ENCODE peak calls at places on chromosomes 5 and 9, in seven cellular contexts. E is bronchial epithelial cell, Z is mammary epithelial cell, K is esophagus muscularis mucosa, O is fibroblast of mammary gland, D is WERI-Rb-1, S is adrenal gland. L is an unnamed sample.
A peak's percentile ranks its signal among the peaks of the same experiment; 100 is the strongest.

GRCh38 chr5:113935453-113935852 is 422.0 kb downstream of the YTHDC2 start:
- DNase-seq in D (no peak), S (no peak), E (no peak), K (no peak), Z (no peak), O (no peak), L (no peak)

GRCh38 chr5:53423724-53424123 is 56.7 kb upstream of the FST start:
- DNase-seq in O (peak; percentile 86), D (no peak), E (peak; percentile 29), Z (peak; percentile 55), S (no peak), K (no peak), L (no peak)

GRCh38 chr9:117178596-117179111 is 236.2 kb downstream of the ASTN2 start:
- DNase-seq in E (peak; percentile 23), O (no peak), Z (no peak), K (no peak), D (peak; percentile 78), S (peak; percentile 64), L (no peak)

GRCh38 chr9:26165426-26165825 is 487.2 kb upstream of the TUSC1 start:
- DNase-seq in K (no peak), O (no peak), S (no peak), Z (no peak), E (no peak), D (no peak), L (no peak)

GRCh38 chr5:128271859-128272446 is 188.4 kb downstream of the SLC12A2 start:
- DNase-seq in K (no peak), E (peak; percentile 89), O (peak; percentile 86), D (no peak), S (no peak), Z (peak; percentile 69), L (peak; percentile 71)

GRCh38 chr9:122900791-122901190 is 4.4 kb downstream of the RC3H2 start:
- DNase-seq in O (peak; percentile 47), D (no peak), S (no peak), Z (no peak), K (no peak), E (peak; percentile 46), L (peak; percentile 23)

GRCh38 chr5:76716456-76717157 is 681 bp downstream of the F2R start:
- DNase-seq in E (no peak), S (no peak), O (no peak), D (peak; percentile 71), Z (no peak), K (no peak), L (no peak)

GRCh38 chr5:159091596-159091995 is 8.1 kb downstream of the EBF1 start:
- DNase-seq in O (no peak), K (no peak), S (no peak), Z (no peak), E (no peak), D (no peak), L (no peak)

GRCh38 chr5:16492398-16493175 is 27.0 kb upstream of the ZNF622 start:
- DNase-seq in S (no peak), K (no peak), O (peak; percentile 81), Z (peak; percentile 93), E (peak; percentile 95), D (peak; percentile 59), L (peak; percentile 86)

GRCh38 chr9:96217756-96218693 is 84.0 kb downstream of the HSD17B3 start:
- DNase-seq in O (peak; percentile 59), S (peak; percentile 80), E (peak; percentile 12), K (no peak), D (peak; percentile 76), Z (peak; percentile 42), L (peak; percentile 46)

GRCh38 chr9:15509931-15510788 is 610 bp downstream of the PSIP1 start:
- DNase-seq in E (no peak), Z (no peak), K (no peak), S (no peak), O (peak; percentile 11), D (peak; percentile 76), L (no peak)

GRCh38 chr9:16870606-16871357 is at the start of gene BNC2:
- DNase-seq in E (no peak), S (no peak), K (no peak), O (peak; percentile 50), Z (no peak), D (peak; percentile 53), L (no peak)

GRCh38 chr5:37071901-37072581 is 177.1 kb downstream of the CPLANE1 start:
- DNase-seq in K (no peak), D (no peak), Z (peak; percentile 72), E (peak; percentile 48), S (no peak), O (peak; percentile 40), L (peak; percentile 18)

GRCh38 chr5:11048760-11049159 is 287.7 kb upstream of the DAP start:
- DNase-seq in O (no peak), D (peak; percentile 59), E (no peak), K (peak; percentile 55), S (no peak), Z (no peak), L (no peak)

GRCh38 chr5:34031117-34031516 is 11.9 kb downstream of the C1QTNF3 start:
- DNase-seq in Z (no peak), K (no peak), E (no peak), D (no peak), O (no peak), S (no peak), L (no peak)

GRCh38 chr5:31569065-31569464 is 37.0 kb downstream of the C5orf22 start:
- DNase-seq in K (no peak), Z (no peak), E (no peak), O (no peak), D (no peak), S (no peak), L (no peak)

GRCh38 chr9:82260691-82261090 is 272.1 kb downstream of the SPATA31D1 start:
- DNase-seq in Z (no peak), K (no peak), E (no peak), D (no peak), O (no peak), S (no peak), L (no peak)

GRCh38 chr5:135596788-135597187 is 18.0 kb upstream of the CXCL14 start:
- DNase-seq in S (peak; percentile 7), O (no peak), E (no peak), Z (no peak), D (no peak), K (peak; percentile 53), L (no peak)

GRCh38 chr5:110644357-110644756 is 82.1 kb downstream of the TMEM232 start:
- DNase-seq in S (no peak), K (no peak), O (no peak), Z (no peak), E (no peak), D (no peak), L (no peak)

GRCh38 chr5:10932426-10932825 is 171.4 kb upstream of the DAP start:
- DNase-seq in D (no peak), O (no peak), S (no peak), Z (peak; percentile 23), K (peak; percentile 66), E (no peak), L (no peak)

GRCh38 chr5:118451697-118452247 is 536.6 kb downstream of the DTWD2 start:
- DNase-seq in O (no peak), K (no peak), E (no peak), Z (no peak), S (no peak), D (no peak), L (no peak)

GRCh38 chr9:35842020-35842745 is 13.2 kb downstream of the TMEM8B start:
- DNase-seq in S (no peak), E (no peak), K (no peak), Z (no peak), D (no peak), O (peak; percentile 69), L (no peak)

GRCh38 chr9:35842795-35843194 is 13.8 kb downstream of the TMEM8B start:
- DNase-seq in E (no peak), O (no peak), D (no peak), Z (no peak), S (no peak), K (no peak), L (no peak)

GRCh38 chr9:35847786-35848185 is 18.8 kb downstream of the TMEM8B start:
- DNase-seq in K (no peak), Z (no peak), D (no peak), S (no peak), E (no peak), O (peak; percentile 28), L (no peak)

GRCh38 chr9:35844628-35845301 is 15.7 kb downstream of the TMEM8B start:
- DNase-seq in Z (peak; percentile 83), E (peak; percentile 90), S (peak; percentile 75), K (no peak), D (no peak), O (peak; percentile 96), L (peak; percentile 90)

GRCh38 chr9:35845824-35846771 is 17.1 kb downstream of the TMEM8B start:
- DNase-seq in O (no peak), Z (no peak), D (no peak), S (peak; percentile 73), K (no peak), E (no peak), L (no peak)
- H3K4me3 ChIP-seq in O (no peak overlapping the region), Z (no peak overlapping the region), D (no peak overlapping the region), S (no peak overlapping the region), K (peak overlapping the region; percentile 10), E (no peak overlapping the region), L (no peak overlapping the region)

GRCh38 chr5:149200355-149200754 is 59.1 kb downstream of the ABLIM3 start:
- DNase-seq in Z (no peak), E (no peak), D (no peak), S (no peak), O (no peak), K (no peak), L (no peak)
- TF ChIP-seq CTCF in Z (no peak), E (no peak), D (no peak), S (no peak), O (no peak), K (no peak), L (no peak)

GRCh38 chr5:95439801-95440493 is 48.8 kb downstream of the FAM81B start:
- DNase-seq in O (no peak), D (no peak), Z (no peak), K (no peak), S (no peak), E (no peak), L (no peak)
- H3K4me3 ChIP-seq in O (no peak overlapping the region), D (no peak overlapping the region), Z (no peak overlapping the region), K (no peak overlapping the region), S (no peak overlapping the region), E (no peak overlapping the region), L (no peak overlapping the region)

GRCh38 chr9:131695366-131696162 is 44.3 kb downstream of the RAPGEF1 start:
- DNase-seq in K (no peak), Z (no peak), D (no peak), O (no peak), S (no peak), E (no peak), L (no peak)

GRCh38 chr9:131697908-131698714 is 41.8 kb downstream of the RAPGEF1 start:
- DNase-seq in O (no peak), S (peak; percentile 51), E (no peak), D (no peak), Z (no peak), K (no peak), L (no peak)

GRCh38 chr9:131698715-131699053 is 41.2 kb downstream of the RAPGEF1 start:
- DNase-seq in D (no peak), K (no peak), E (no peak), Z (no peak), S (no peak), O (no peak), L (no peak)

GRCh38 chr9:131696163-131696439 is 43.8 kb downstream of the RAPGEF1 start:
- DNase-seq in S (no peak), O (no peak), Z (no peak), D (no peak), E (no peak), K (no peak), L (no peak)

DNA sequence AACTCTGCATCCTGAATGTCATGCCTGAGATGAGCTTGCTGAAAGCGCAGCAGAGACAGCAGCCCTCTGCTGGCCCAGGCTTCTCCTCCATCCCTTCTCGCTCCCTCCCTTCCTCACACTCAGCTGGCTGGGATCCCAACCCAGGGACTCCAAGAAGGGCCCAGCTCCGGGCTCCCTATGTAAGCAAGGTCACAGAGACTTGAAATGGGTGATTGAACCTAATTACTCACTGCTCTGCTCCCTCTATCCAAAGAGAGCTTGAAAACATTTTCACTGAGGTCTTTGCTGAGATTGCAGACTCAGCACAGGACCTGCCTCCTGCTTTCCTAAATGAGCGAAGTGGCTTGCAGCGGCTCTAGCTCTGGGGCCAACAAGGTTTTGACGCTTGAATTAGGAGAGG is 42.8 kb downstream of the RAPGEF1 start:
- DNase-seq in Z (no peak), E (no peak), O (peak; percentile 37), D (no peak), S (peak; percentile 92), K (no peak), L (no peak)
- TF ChIP-seq CTCF in Z (no peak), E (no peak), O (peak; percentile 8), D (peak; percentile 26), S (peak; percentile 44), K (peak; percentile 30), L (no peak)